ENCODE peak calls at places on chromosomes 3 and 15, in eight cellular contexts. K is right lobe of liver; U is GM13976; A is COR-L47; L is GM23248; E is thoracic aorta; Y is cardiac fibroblast; G is stimulated activated CD4-positive, alpha-beta T cell treated with anti-CD3 and anti-CD28 coated beads, Interleukin-4, amount 100 ng/mL, for 24 hours. H is an unnamed sample.

GRCh38 chr15:53787349-53787748 is 27.9 kb upstream of the WDR72 start:
- DNase-seq in K (no peak), U (no peak), A (no peak), L (no peak), E (no peak), Y (no peak), G (no peak), H (no peak)

GRCh38 chr3:4898454-4899313 is 80.6 kb upstream of the BHLHE40 start:
- DNase-seq in K (no peak), U (peak), A (no peak), L (peak), E (no peak), Y (no peak), G (no peak), H (no peak)

GRCh38 chr3:134883697-134884385 is 88.8 kb downstream of the EPHB1 start:
- DNase-seq in K (no peak), U (no peak), A (no peak), L (peak), E (no peak), Y (no peak), G (no peak), H (no peak)

GRCh38 chr3:149967067-149967685 is 3.5 kb downstream of the PFN2 start:
- DNase-seq in K (no peak), U (no peak), A (peak), L (peak), E (no peak), Y (peak), G (no peak), H (no peak)

GRCh38 chr3:27165348-27165747 is 203.8 kb downstream of the NEK10 start:
- DNase-seq in K (no peak), U (no peak), A (no peak), L (peak), E (no peak), Y (peak), G (no peak), H (no peak)

GRCh38 chr3:13460341-13460736 is 19.8 kb upstream of the HDAC11 start:
- DNase-seq in K (no peak), U (no peak), A (no peak), L (no peak), E (no peak), Y (no peak), G (no peak), H (no peak)

GRCh38 chr3:64454179-64454578 is 228.9 kb upstream of the PRICKLE2 start:
- DNase-seq in K (no peak), U (no peak), A (no peak), L (peak), E (no peak), Y (peak), G (no peak), H (no peak)

GRCh38 chr15:36370735-36371115 is 208.7 kb upstream of the CDIN1 start:
- DNase-seq in K (no peak), U (no peak), A (no peak), L (peak), E (no peak), Y (peak), G (no peak), H (no peak)